ENCODE peak calls at places on chromosomes 3 and 15, in five cellular contexts. One of them, this sample, is unnamed.

GRCh38 chr15:101043911-101044624 is 124.9 kb downstream of the LRRK1 start:
- DNase-seq in choroid plexus epithelial cell: no peak
- DNase-seq in testis: no peak
- DNase-seq in Peyer's patch: peak
- DNase-seq in suprapubic skin: peak
- DNase-seq in this sample: no peak

GRCh38 chr15:90420488-90420850 is 32.4 kb downstream of the IQGAP1 start:
- DNase-seq in testis: no peak
- DNase-seq in Peyer's patch: no peak
- DNase-seq in choroid plexus epithelial cell: no peak
- DNase-seq in suprapubic skin: no peak
- DNase-seq in this sample: no peak

GRCh38 chr3:108146139-108146538 is 55.3 kb upstream of the CD47 start:
- DNase-seq in suprapubic skin: no peak
- DNase-seq in choroid plexus epithelial cell: no peak
- DNase-seq in Peyer's patch: no peak
- DNase-seq in testis: no peak
- DNase-seq in this sample: no peak

GRCh38 chr15:31214864-31215489 is 111.7 kb upstream of the KLF13 start:
- DNase-seq in Peyer's patch: no peak
- DNase-seq in suprapubic skin: no peak
- DNase-seq in testis: peak
- DNase-seq in choroid plexus epithelial cell: peak
- DNase-seq in this sample: peak

GRCh38 chr3:3200632-3201212 is 21.2 kb upstream of the CRBN start:
- DNase-seq in Peyer's patch: peak
- DNase-seq in testis: peak
- DNase-seq in choroid plexus epithelial cell: peak
- DNase-seq in suprapubic skin: no peak
- DNase-seq in this sample: peak

GRCh38 chr15:98807262-98807661 is 158.9 kb downstream of the IGF1R start:
- DNase-seq in choroid plexus epithelial cell: peak
- DNase-seq in suprapubic skin: no peak
- DNase-seq in Peyer's patch: no peak
- DNase-seq in testis: no peak
- DNase-seq in this sample: peak

GRCh38 chr3:113485161-113485609 is 29.8 kb downstream of the SPICE1 start:
- DNase-seq in choroid plexus epithelial cell: no peak
- DNase-seq in suprapubic skin: no peak
- DNase-seq in testis: no peak
- DNase-seq in Peyer's patch: peak
- DNase-seq in this sample: no peak

GRCh38 chr3:99999541-99999940 is 114.8 kb downstream of the FILIP1L start:
- DNase-seq in testis: no peak
- DNase-seq in choroid plexus epithelial cell: peak
- DNase-seq in Peyer's patch: no peak
- DNase-seq in suprapubic skin: no peak
- DNase-seq in this sample: peak

GRCh38 chr3:15501126-15501525 is 20.4 kb downstream of the COLQ start:
- DNase-seq in Peyer's patch: no peak
- DNase-seq in choroid plexus epithelial cell: no peak
- DNase-seq in testis: no peak
- DNase-seq in suprapubic skin: no peak
- DNase-seq in this sample: no peak

GRCh38 chr3:154615451-154615850 is 185.5 kb upstream of the GPR149 start:
- DNase-seq in testis: no peak
- DNase-seq in Peyer's patch: no peak
- DNase-seq in choroid plexus epithelial cell: peak
- DNase-seq in suprapubic skin: no peak
- DNase-seq in this sample: no peak

GRCh38 chr15:76533060-76533955 is 196.7 kb downstream of the ISL2 start:
- DNase-seq in testis: no peak
- DNase-seq in Peyer's patch: no peak
- DNase-seq in choroid plexus epithelial cell: peak
- DNase-seq in suprapubic skin: no peak
- DNase-seq in this sample: no peak

GRCh38 chr3:11377726-11378125 is 105.5 kb downstream of the ATG7 start:
- DNase-seq in suprapubic skin: no peak
- DNase-seq in Peyer's patch: no peak
- DNase-seq in choroid plexus epithelial cell: no peak
- DNase-seq in testis: no peak
- DNase-seq in this sample: no peak

GRCh38 chr3:127691974-127692373 is 19.2 kb downstream of the ABTB1 start:
- DNase-seq in choroid plexus epithelial cell: no peak
- DNase-seq in suprapubic skin: no peak
- DNase-seq in testis: no peak
- DNase-seq in Peyer's patch: no peak
- DNase-seq in this sample: no peak

GRCh38 chr15:67832031-67832551 is 6.8 kb downstream of the SKOR1 start:
- DNase-seq in testis: no peak
- DNase-seq in suprapubic skin: no peak
- DNase-seq in choroid plexus epithelial cell: peak
- DNase-seq in Peyer's patch: no peak
- DNase-seq in this sample: peak

GRCh38 chr3:184788751-184789150 is 23.2 kb upstream of the VPS8 start:
- DNase-seq in choroid plexus epithelial cell: no peak
- DNase-seq in testis: no peak
- DNase-seq in suprapubic skin: no peak
- DNase-seq in Peyer's patch: no peak
- DNase-seq in this sample: peak

GRCh38 chr3:111749171-111750170 is 109.6 kb upstream of the PHLDB2 start:
- DNase-seq in testis: no peak
- DNase-seq in Peyer's patch: no peak
- DNase-seq in choroid plexus epithelial cell: no peak
- DNase-seq in suprapubic skin: no peak
- DNase-seq in this sample: no peak

GRCh38 chr3:41907330-41908073 is 54.4 kb downstream of the ULK4 start:
- DNase-seq in suprapubic skin: no peak
- DNase-seq in Peyer's patch: no peak
- DNase-seq in choroid plexus epithelial cell: peak
- DNase-seq in testis: no peak
- DNase-seq in this sample: peak

GRCh38 chr3:187958432-187959003 is 195.4 kb upstream of the LPP start:
- DNase-seq in choroid plexus epithelial cell: no peak
- DNase-seq in Peyer's patch: peak
- DNase-seq in suprapubic skin: no peak
- DNase-seq in testis: no peak
- DNase-seq in this sample: no peak

GRCh38 chr15:65184944-65185717 is at the start of gene CLPX:
- DNase-seq in suprapubic skin: peak
- DNase-seq in Peyer's patch: peak
- DNase-seq in choroid plexus epithelial cell: peak
- DNase-seq in testis: peak
- DNase-seq in this sample: peak

GRCh38 chr3:123733341-123733740 is 148.5 kb upstream of the HACD2 start:
- DNase-seq in testis: no peak
- DNase-seq in choroid plexus epithelial cell: no peak
- DNase-seq in suprapubic skin: no peak
- DNase-seq in Peyer's patch: no peak
- DNase-seq in this sample: no peak

GRCh38 chr3:120203016-120203415 is 82.0 kb downstream of the GPR156 start:
- DNase-seq in Peyer's patch: no peak
- DNase-seq in testis: peak
- DNase-seq in choroid plexus epithelial cell: peak
- DNase-seq in suprapubic skin: no peak
- DNase-seq in this sample: peak

GRCh38 chr3:57752307-57752706 is 3.8 kb upstream of the SLMAP start:
- DNase-seq in Peyer's patch: no peak
- DNase-seq in choroid plexus epithelial cell: peak
- DNase-seq in suprapubic skin: no peak
- DNase-seq in testis: no peak
- DNase-seq in this sample: peak

GRCh38 chr15:48177875-48178611 is at the start of gene MYEF2:
- DNase-seq in Peyer's patch: peak
- DNase-seq in choroid plexus epithelial cell: peak
- DNase-seq in testis: peak
- DNase-seq in suprapubic skin: peak
- DNase-seq in this sample: peak

GRCh38 chr3:133575121-133575520 is 1.6 kb downstream of the CDV3 start:
- DNase-seq in Peyer's patch: no peak
- DNase-seq in suprapubic skin: no peak
- DNase-seq in choroid plexus epithelial cell: no peak
- DNase-seq in testis: no peak
- DNase-seq in this sample: peak

GRCh38 chr3:133583396-133583795 is 9.9 kb downstream of the CDV3 start:
- DNase-seq in Peyer's patch: no peak
- DNase-seq in choroid plexus epithelial cell: no peak
- DNase-seq in suprapubic skin: no peak
- DNase-seq in testis: no peak
- DNase-seq in this sample: no peak

GRCh38 chr3:133574260-133574881 is 885 bp downstream of the CDV3 start:
- DNase-seq in choroid plexus epithelial cell: peak
- DNase-seq in suprapubic skin: peak
- DNase-seq in Peyer's patch: peak
- DNase-seq in testis: peak
- DNase-seq in this sample: peak

GRCh38 chr3:133576169-133576568 is 2.7 kb downstream of the CDV3 start:
- DNase-seq in Peyer's patch: no peak
- DNase-seq in testis: no peak
- DNase-seq in suprapubic skin: no peak
- DNase-seq in choroid plexus epithelial cell: no peak
- DNase-seq in this sample: peak

GRCh38 chr3:133578548-133579191 is 5.2 kb downstream of the CDV3 start:
- DNase-seq in suprapubic skin: no peak
- DNase-seq in Peyer's patch: no peak
- DNase-seq in choroid plexus epithelial cell: peak
- DNase-seq in testis: no peak
- DNase-seq in this sample: peak
- TF ChIP-seq CTCF in suprapubic skin: peak
- TF ChIP-seq CTCF in Peyer's patch: peak
- TF ChIP-seq CTCF in choroid plexus epithelial cell: peak
- TF ChIP-seq CTCF in testis: peak
- TF ChIP-seq CTCF in this sample: peak

GRCh38 chr3:151839313-151839631 is 25.4 kb downstream of the AADAC start:
- DNase-seq in choroid plexus epithelial cell: no peak
- DNase-seq in testis: no peak
- DNase-seq in suprapubic skin: no peak
- DNase-seq in Peyer's patch: no peak
- DNase-seq in this sample: no peak
- TF ChIP-seq CTCF in choroid plexus epithelial cell: no peak
- TF ChIP-seq CTCF in testis: no peak
- TF ChIP-seq CTCF in suprapubic skin: no peak
- TF ChIP-seq CTCF in Peyer's patch: no peak
- TF ChIP-seq CTCF in this sample: no peak

GRCh38 chr3:44418549-44418948 is 58.9 kb downstream of the ZNF445 start:
- DNase-seq in suprapubic skin: no peak
- DNase-seq in testis: no peak
- DNase-seq in Peyer's patch: no peak
- DNase-seq in choroid plexus epithelial cell: no peak
- DNase-seq in this sample: no peak
- TF ChIP-seq CTCF in suprapubic skin: no peak
- TF ChIP-seq CTCF in testis: no peak
- TF ChIP-seq CTCF in Peyer's patch: no peak
- TF ChIP-seq CTCF in choroid plexus epithelial cell: peak
- TF ChIP-seq CTCF in this sample: peak

GRCh38 chr3:94520364-94520763 is 457.5 kb downstream of the NSUN3 start:
- DNase-seq in choroid plexus epithelial cell: no peak
- DNase-seq in suprapubic skin: no peak
- DNase-seq in testis: no peak
- DNase-seq in Peyer's patch: no peak
- DNase-seq in this sample: no peak

GRCh38 chr3:94524102-94524922 is 461.5 kb downstream of the NSUN3 start:
- DNase-seq in suprapubic skin: no peak
- DNase-seq in testis: no peak
- DNase-seq in Peyer's patch: no peak
- DNase-seq in choroid plexus epithelial cell: no peak
- DNase-seq in this sample: no peak

GRCh38 chr3:94525039-94525438 is 462.2 kb downstream of the NSUN3 start:
- DNase-seq in suprapubic skin: no peak
- DNase-seq in testis: peak
- DNase-seq in Peyer's patch: no peak
- DNase-seq in choroid plexus epithelial cell: peak
- DNase-seq in this sample: peak

GRCh38 chr3:94522488-94522887 is 459.6 kb downstream of the NSUN3 start:
- DNase-seq in testis: no peak
- DNase-seq in Peyer's patch: no peak
- DNase-seq in suprapubic skin: no peak
- DNase-seq in choroid plexus epithelial cell: peak
- DNase-seq in this sample: no peak
- TF ChIP-seq CTCF in testis: no peak
- TF ChIP-seq CTCF in Peyer's patch: no peak
- TF ChIP-seq CTCF in suprapubic skin: no peak
- TF ChIP-seq CTCF in choroid plexus epithelial cell: peak
- TF ChIP-seq CTCF in this sample: peak

GRCh38 chr15:62066663-62067447 is at the start of gene C2CD4A:
- DNase-seq in suprapubic skin: peak
- DNase-seq in Peyer's patch: peak
- DNase-seq in testis: peak
- DNase-seq in choroid plexus epithelial cell: peak
- DNase-seq in this sample: peak

GRCh38 chr15:62069551-62069950 is 2.8 kb downstream of the C2CD4A start:
- DNase-seq in suprapubic skin: no peak
- DNase-seq in Peyer's patch: no peak
- DNase-seq in choroid plexus epithelial cell: no peak
- DNase-seq in testis: no peak
- DNase-seq in this sample: no peak

GRCh38 chr15:62068071-62068786 is 1.5 kb downstream of the C2CD4A start:
- DNase-seq in Peyer's patch: no peak
- DNase-seq in testis: peak
- DNase-seq in suprapubic skin: peak
- DNase-seq in choroid plexus epithelial cell: no peak
- DNase-seq in this sample: peak

GRCh38 chr15:62068787-62069170 is 2.0 kb downstream of the C2CD4A start:
- DNase-seq in Peyer's patch: no peak
- DNase-seq in suprapubic skin: no peak
- DNase-seq in testis: no peak
- DNase-seq in choroid plexus epithelial cell: no peak
- DNase-seq in this sample: peak

DNA sequence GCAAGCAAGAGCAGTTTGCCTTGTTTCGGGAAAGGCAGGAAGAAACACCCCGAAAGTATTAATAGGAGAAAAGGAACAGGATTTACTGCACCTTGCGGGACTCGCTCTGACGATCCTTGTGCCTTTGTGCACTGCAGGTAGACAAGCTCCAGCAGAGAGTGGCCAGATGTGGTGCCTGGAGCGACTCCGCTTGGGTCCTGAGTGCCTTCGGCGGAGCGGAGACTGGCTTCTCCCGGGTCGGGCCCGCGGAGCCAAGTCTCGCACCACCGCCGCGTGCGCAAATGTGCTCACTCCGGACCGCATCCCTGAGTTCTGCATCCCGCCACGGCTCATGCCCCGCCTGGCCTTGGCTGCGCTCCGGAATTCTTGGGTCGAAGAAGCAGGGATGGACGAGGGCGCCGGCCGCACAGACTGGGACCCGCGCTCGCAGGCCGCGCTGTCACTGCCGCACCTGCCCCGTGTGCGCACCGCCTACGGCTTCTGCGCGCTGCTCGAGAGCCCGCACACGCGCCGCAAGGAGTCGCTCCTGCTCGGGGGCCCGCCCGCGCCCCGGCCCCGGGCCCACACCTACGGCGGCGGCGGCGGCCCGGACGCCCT is 769 bp downstream of the C2CD4A start:
- DNase-seq in suprapubic skin: peak
- DNase-seq in testis: peak
- DNase-seq in choroid plexus epithelial cell: no peak
- DNase-seq in Peyer's patch: no peak
- DNase-seq in this sample: peak
- TF ChIP-seq CTCF in suprapubic skin: no peak
- TF ChIP-seq CTCF in testis: no peak
- TF ChIP-seq CTCF in choroid plexus epithelial cell: no peak
- TF ChIP-seq CTCF in Peyer's patch: no peak
- TF ChIP-seq CTCF in this sample: no peak